ENCODE peak calls at places on chromosomes 11 and 22, in seven cellular contexts. O is mesendoderm; G is right atrium auricular region; Y is transverse colon; L is CD4-positive, alpha-beta memory T cell; R is PC-9; A is Panc1. K is an unnamed sample. For H3K4me1, the result is how much of the 10 kb centered on the place peaks cover.

GRCh38 chr22:39994046-39994565 is 648 bp upstream of the FAM83F start:
- DNase-seq in L (peak), Y (no peak), O (no peak), G (no peak), R (no peak), A (no peak), K (no peak)

GRCh38 chr11:36349345-36350136 is 53.5 kb downstream of the PRR5L start:
- DNase-seq in Y (no peak), R (no peak), O (no peak), L (no peak), A (no peak), G (no peak), K (no peak)

GRCh38 chr11:92204731-92205130 is 19.9 kb upstream of the FAT3 start:
- DNase-seq in Y (no peak), A (no peak), R (no peak), O (no peak), G (no peak), L (no peak), K (no peak)

GRCh38 chr11:44563716-44564115 is 1.7 kb upstream of the CD82 start:
- DNase-seq in A (no peak), G (no peak), R (no peak), Y (no peak), L (no peak), O (no peak), K (no peak)

GRCh38 chr22:18056161-18056666 is 21.6 kb upstream of the PEX26 start:
- DNase-seq in L (no peak), O (no peak), A (no peak), R (no peak), G (no peak), Y (peak), K (no peak)

GRCh38 chr11:72773291-72773690 is 20.6 kb downstream of the STARD10 start:
- DNase-seq in L (no peak), O (no peak), Y (no peak), G (peak), A (no peak), R (no peak), K (no peak)

GRCh38 chr22:19873138-19873959 is 18.7 kb upstream of the GNB1L start:
- DNase-seq in G (no peak), R (no peak), O (no peak), A (no peak), L (no peak), Y (peak), K (no peak)

GRCh38 chr11:123671534-123671933 is 17.1 kb upstream of the SCN3B start:
- DNase-seq in O (peak), A (no peak), R (no peak), L (no peak), G (no peak), Y (no peak), K (no peak)

GRCh38 chr22:25448435-25449051 is 115.9 kb upstream of the GRK3 start:
- DNase-seq in O (no peak), L (no peak), R (no peak), Y (no peak), A (no peak), G (no peak), K (peak)

GRCh38 chr22:49933236-49933921 is 14.9 kb downstream of the CRELD2 start:
- DNase-seq in O (no peak), R (no peak), A (no peak), L (no peak), G (peak), Y (peak), K (no peak)

GRCh38 chr22:18091478-18091877 is 13.7 kb downstream of the PEX26 start:
- DNase-seq in L (no peak), Y (no peak), O (no peak), R (no peak), G (no peak), A (no peak), K (no peak)

GRCh38 chr11:130203766-130204702 is 44.5 kb downstream of the ST14 start:
- DNase-seq in L (no peak), G (no peak), R (no peak), O (no peak), Y (no peak), A (no peak), K (no peak)

GRCh38 chr11:121226415-121227263 is 65.9 kb upstream of the SC5D start:
- DNase-seq in G (no peak), A (no peak), L (no peak), Y (no peak), O (no peak), R (no peak), K (no peak)

GRCh38 chr11:63535734-63536133 is 874 bp upstream of the PLAAT4 start:
- DNase-seq in Y (no peak), A (no peak), G (no peak), L (no peak), R (no peak), O (no peak), K (no peak)

GRCh38 chr11:12258451-12258850 is 118.9 kb upstream of the PARVA start:
- DNase-seq in A (no peak), O (peak), R (peak), G (no peak), Y (no peak), L (no peak), K (no peak)

GRCh38 chr11:13074714-13075464 is 65.8 kb downstream of the RASSF10 start:
- DNase-seq in G (no peak), O (no peak), R (no peak), Y (no peak), A (no peak), L (no peak), K (no peak)

GRCh38 chr22:37747090-37747714 is 50.4 kb downstream of the TRIOBP start:
- DNase-seq in A (no peak), G (no peak), R (peak), Y (no peak), L (no peak), O (peak), K (no peak)
- H3K4me1 ChIP-seq in A (half or more), G (under half), R (half or more), Y (half or more), L (under half), O (under half), K (under half)

GRCh38 chr11:120128392-120129172 is 9.3 kb downstream of the TRIM29 start:
- DNase-seq in A (no peak), Y (peak), G (no peak), O (no peak), L (no peak), R (no peak), K (no peak)
- H3K4me1 ChIP-seq in A (under half), Y (under half), G (under half), O (under half), L (under half), R (under half), K (under half)

GRCh38 chr22:38699143-38699542 is 1.6 kb downstream of the JOSD1 start:
- DNase-seq in O (no peak), R (no peak), Y (no peak), L (no peak), A (no peak), G (no peak), K (no peak)

GRCh38 chr22:38698407-38699094 is 2.2 kb downstream of the JOSD1 start:
- DNase-seq in G (no peak), Y (no peak), A (no peak), R (no peak), O (no peak), L (no peak), K (no peak)

GRCh38 chr22:38696606-38697005 is 4.1 kb downstream of the JOSD1 start:
- DNase-seq in R (peak), A (no peak), O (peak), L (no peak), G (peak), Y (no peak), K (no peak)

GRCh38 chr22:38694945-38695344 is 5.8 kb downstream of the JOSD1 start:
- DNase-seq in R (peak), Y (no peak), G (no peak), A (no peak), L (no peak), O (no peak), K (no peak)

GRCh38 chr22:38697055-38697980 is 3.4 kb downstream of the JOSD1 start:
- DNase-seq in R (peak), Y (no peak), G (no peak), O (peak), A (no peak), L (no peak), K (no peak)
- H3K4me1 ChIP-seq in R (half or more), Y (half or more), G (under half), O (under half), A (under half), L (half or more), K (under half)

GRCh38 chr11:2302844-2303626 is 1.2 kb downstream of the TSPAN32 start:
- DNase-seq in R (no peak), L (peak), G (peak), A (no peak), O (no peak), Y (no peak), K (no peak)
- H3K4me1 ChIP-seq in R (under half), L (half or more), G (under half), A (under half), O (under half), Y (under half), K (under half)

GRCh38 chr22:27845603-27846100 is 44.1 kb upstream of the MN1 start:
- DNase-seq in L (no peak), G (no peak), Y (no peak), O (peak), R (no peak), A (no peak), K (no peak)
- H3K4me1 ChIP-seq in L (under half), G (under half), Y (under half), O (under half), R (under half), A (under half), K (under half)

GRCh38 chr11:6437993-6438392 is 2.8 kb downstream of the HPX start:
- DNase-seq in R (no peak), Y (no peak), G (no peak), A (no peak), L (no peak), O (no peak), K (no peak)

GRCh38 chr11:6443269-6444003 is 2.6 kb upstream of the HPX start:
- DNase-seq in A (peak), Y (peak), R (no peak), O (peak), L (peak), G (peak), K (peak)

GRCh38 chr11:6442441-6442840 is 1.7 kb upstream of the HPX start:
- DNase-seq in G (no peak), O (no peak), A (no peak), L (no peak), Y (no peak), R (no peak), K (no peak)

GRCh38 chr11:6438979-6439571 is 1.7 kb downstream of the HPX start:
- DNase-seq in Y (peak), L (peak), O (peak), G (no peak), A (peak), R (no peak), K (peak)

DNA sequence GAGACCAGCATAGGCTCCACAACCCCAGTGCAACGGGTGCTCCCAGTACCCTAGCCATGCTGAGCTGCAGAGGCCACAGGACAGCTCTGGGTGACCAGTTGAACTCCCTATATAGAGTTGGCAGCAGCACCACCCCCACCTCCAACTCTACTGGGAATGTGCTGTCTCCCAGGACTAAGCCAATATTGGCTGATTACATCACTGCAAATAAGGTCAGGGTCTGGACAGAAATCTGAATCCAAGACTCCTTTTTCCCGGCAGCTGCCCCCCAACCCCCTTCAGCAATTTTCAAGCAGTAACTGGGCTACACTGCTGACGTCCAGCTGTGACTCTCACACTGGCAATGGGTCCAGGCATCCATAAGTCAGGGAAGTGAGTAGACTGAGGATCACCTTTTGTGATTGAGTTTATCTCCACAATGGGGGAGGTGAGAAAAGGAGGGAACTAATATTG is at the start of gene HPX:
- DNase-seq in L (no peak), R (no peak), G (no peak), O (no peak), Y (no peak), A (no peak), K (no peak)
- H3K4me1 ChIP-seq in L (under half), R (under half), G (under half), O (under half), Y (under half), A (under half), K (under half)

DNA sequence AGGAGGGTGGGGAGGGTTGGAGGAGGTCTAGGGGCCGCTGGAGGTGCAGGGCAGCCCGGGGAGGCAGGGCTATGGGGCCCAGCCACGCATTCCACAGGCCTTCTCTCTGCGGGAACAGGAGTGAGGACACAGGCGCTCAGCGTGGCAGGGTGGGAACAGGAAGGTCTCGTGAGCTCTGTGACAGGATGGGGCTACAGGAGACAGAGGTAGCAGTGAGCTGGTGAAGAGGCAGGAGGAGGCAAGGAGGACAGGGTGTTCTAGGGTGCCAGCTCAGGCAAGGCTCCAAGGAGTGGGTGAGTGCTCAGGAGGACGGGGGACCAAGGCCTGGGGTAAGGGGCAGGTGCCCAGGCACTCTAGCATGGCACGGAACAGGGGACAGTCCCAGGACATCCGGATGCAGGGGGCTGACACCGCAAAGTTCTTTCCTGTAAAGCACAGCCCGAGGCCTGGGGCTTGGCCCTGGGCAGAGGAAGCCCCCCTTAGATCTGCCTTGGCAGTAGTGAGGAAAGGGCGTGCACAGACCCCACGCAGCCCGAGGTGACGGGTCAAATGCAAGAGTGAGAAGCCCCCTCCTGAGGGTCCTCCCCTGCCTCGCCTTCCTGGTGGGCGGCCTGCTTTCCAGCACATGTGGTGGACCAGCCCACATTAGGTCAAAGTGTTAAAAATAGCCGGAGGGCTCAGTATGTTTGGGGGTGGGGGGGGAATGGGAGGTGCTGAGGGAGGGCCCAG is 4.7 kb upstream of the NEAT1 start:
- DNase-seq in O (peak), Y (peak), R (no peak), A (no peak), G (peak), L (peak), K (no peak)
- H3K4me1 ChIP-seq in O (under half), Y (half or more), R (half or more), A (half or more), G (under half), L (half or more), K (half or more)

GRCh38 chr22:43883719-43884415 is 7.9 kb downstream of the PNPLA5 start:
- DNase-seq in A (no peak), G (no peak), Y (no peak), O (no peak), R (no peak), L (no peak), K (no peak)
- H3K4me1 ChIP-seq in A (under half), G (under half), Y (under half), O (under half), R (under half), L (under half), K (under half)

GRCh38 chr11:61332266-61332822 is 561 bp downstream of the DDB1 start:
- DNase-seq in O (peak), G (no peak), L (no peak), A (no peak), R (no peak), Y (no peak), K (peak)

GRCh38 chr11:61334434-61335354 is 1.7 kb downstream of the TKFC start:
- DNase-seq in Y (no peak), L (no peak), O (peak), A (no peak), G (no peak), R (no peak), K (no peak)

GRCh38 chr11:61333638-61334433 is 808 bp downstream of the TKFC start:
- DNase-seq in G (no peak), Y (no peak), R (no peak), O (no peak), A (no peak), L (peak), K (no peak)

GRCh38 chr11:61331636-61332035 is 1.3 kb downstream of the DDB1 start:
- DNase-seq in A (no peak), L (no peak), G (no peak), Y (no peak), R (no peak), O (no peak), K (no peak)

DNA sequence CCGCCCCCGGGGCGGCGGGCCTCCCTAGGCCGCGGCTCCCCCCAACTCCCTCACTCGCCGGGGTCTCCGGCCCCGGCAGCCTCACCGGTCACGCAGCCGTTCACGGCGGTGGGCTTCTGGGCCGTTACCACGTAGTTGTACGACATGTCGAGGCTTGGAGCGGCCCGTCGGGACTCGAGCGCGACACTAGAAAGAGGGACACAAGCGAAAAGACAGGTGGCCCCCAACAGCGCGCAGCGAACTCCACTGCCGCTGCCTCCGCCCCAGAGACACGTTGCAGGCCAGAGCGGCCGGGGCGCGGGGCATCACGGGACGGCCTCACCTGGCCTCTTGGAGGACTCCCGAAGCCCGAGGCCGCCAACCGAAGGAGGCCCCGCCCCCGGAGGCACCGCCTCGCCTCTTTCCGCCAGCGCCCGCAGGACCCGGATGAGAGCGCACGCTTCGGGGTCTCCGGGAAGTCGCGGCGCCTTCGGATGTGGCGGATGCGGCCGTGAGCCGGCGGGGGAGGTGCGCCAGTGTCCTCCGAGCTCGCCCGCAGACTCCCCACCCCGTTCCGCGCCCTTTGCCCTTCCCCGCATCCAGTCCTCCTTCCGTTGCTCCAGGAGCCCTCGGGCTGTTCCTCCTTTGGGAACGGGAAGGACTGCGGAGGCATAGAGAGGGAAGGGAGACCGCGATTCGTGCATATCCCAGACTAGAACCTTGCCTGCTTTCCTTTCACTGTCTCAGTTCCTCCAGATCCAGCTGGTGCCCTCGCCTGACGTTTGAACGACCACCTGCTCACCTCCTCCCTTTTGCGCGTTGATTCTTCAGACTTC is at the start of the genes DDB1 and TKFC:
- DNase-seq in A (peak), Y (peak), R (peak), O (peak), L (peak), G (peak), K (peak)
- H3K4me1 ChIP-seq in A (under half), Y (under half), R (under half), O (under half), L (under half), G (under half), K (under half)

GRCh38 chr22:46096051-46096450 is 54.3 kb upstream of the PPARA start:
- DNase-seq in G (no peak), Y (no peak), O (no peak), R (no peak), L (no peak), A (no peak), K (no peak)
- H3K4me1 ChIP-seq in G (under half), Y (under half), O (under half), R (under half), L (under half), A (half or more), K (under half)

K was measured in HAP-1.